ENCODE peak calls at places on chromosomes 13 and 19, in six cellular contexts. J is hepatocyte, C is cerebellum, Q is IMR-90, T is stromal cell of bone marrow, Z is AG09319. H is an unnamed sample.

GRCh38 chr19:10878253-10878652 is 6.9 kb downstream of the CARM1 start:
- DNase-seq in J (no peak), C (no peak), Q (no peak), T (no peak), Z (no peak), H (no peak)

GRCh38 chr13:42807866-42808265 is 26.5 kb downstream of the FAM216B start:
- DNase-seq in J (no peak), C (no peak), Q (peak; percentile 76), T (no peak), Z (no peak), H (no peak)

GRCh38 chr19:49860716-49861100 is 6.7 kb downstream of the PNKP start:
- DNase-seq in J (no peak), C (no peak), Q (no peak), T (no peak), Z (no peak), H (no peak)

GRCh38 chr19:41302624-41303351 is 7.2 kb upstream of the CCDC97 start:
- DNase-seq in J (no peak), C (no peak), Q (no peak), T (no peak), Z (no peak), H (no peak)

GRCh38 chr19:15672580-15673175 is at the start of gene CYP4F12:
- DNase-seq in J (peak; percentile 11), C (no peak), Q (no peak), T (no peak), Z (no peak), H (no peak)

GRCh38 chr13:57631607-57632275 is at the start of gene PCDH17:
- DNase-seq in J (peak; percentile 64), C (no peak), Q (no peak), T (no peak), Z (no peak), H (no peak)

GRCh38 chr13:110162053-110162452 is 144.9 kb downstream of the COL4A1 start:
- DNase-seq in J (no peak), C (no peak), Q (no peak), T (no peak), Z (no peak), H (no peak)

GRCh38 chr13:35987572-35988513 is 143.3 kb downstream of the DCLK1 start:
- DNase-seq in J (no peak), C (no peak), Q (no peak), T (no peak), Z (no peak), H (no peak)

GRCh38 chr13:27035892-27036235 is 135.7 kb downstream of the USP12 start:
- DNase-seq in J (no peak), C (no peak), Q (peak; percentile 56), T (no peak), Z (no peak), H (no peak)

GRCh38 chr19:13530720-13531119 is 24.4 kb upstream of the CACNA1A start:
- DNase-seq in J (no peak), C (peak; percentile 9), Q (no peak), T (no peak), Z (no peak), H (no peak)

GRCh38 chr19:3801412-3802096 is 15.4 kb upstream of the MATK start:
- DNase-seq in J (no peak), C (peak; percentile 75), Q (no peak), T (no peak), Z (no peak), H (no peak)

GRCh38 chr19:45817725-45818301 is 2.7 kb upstream of the RSPH6A start:
- DNase-seq in J (no peak), C (no peak), Q (no peak), T (no peak), Z (no peak), H (no peak)

GRCh38 chr13:24038405-24038804 is 122.1 kb upstream of the SPATA13 start:
- DNase-seq in J (no peak), C (no peak), Q (peak; percentile 72), T (no peak), Z (no peak), H (no peak)

GRCh38 chr13:85261757-85262346 is 537.4 kb downstream of the SLITRK6 start:
- DNase-seq in J (peak; percentile 20), C (no peak), Q (peak; percentile 12), T (no peak), Z (no peak), H (no peak)

GRCh38 chr19:12723383-12723642 is 419 bp downstream of the TNPO2 start:
- DNase-seq in J (no peak), C (no peak), Q (peak; percentile 12), T (no peak), Z (no peak), H (no peak)

GRCh38 chr19:49749055-49749716 is 13.9 kb downstream of the TSKS start:
- DNase-seq in J (no peak), C (peak; percentile 27), Q (peak; percentile 37), T (no peak), Z (no peak), H (no peak)

GRCh38 chr19:48968179-48968661 is 3.1 kb downstream of the FTL start:
- DNase-seq in J (no peak), C (no peak), Q (peak; percentile 49), T (no peak), Z (no peak), H (no peak)

GRCh38 chr19:2759392-2759791 is 19.6 kb upstream of the SLC39A3 start:
- DNase-seq in J (no peak), C (no peak), Q (no peak), T (no peak), Z (no peak), H (no peak)

GRCh38 chr19:15934332-15935078 is at the start of gene CYP4F11:
- DNase-seq in J (no peak), C (peak; percentile 12), Q (no peak), T (no peak), Z (no peak), H (no peak)

GRCh38 chr13:112785419-112785856 is 95.6 kb downstream of the ATP11A start:
- DNase-seq in J (no peak), C (no peak), Q (no peak), T (no peak), Z (no peak), H (no peak)

GRCh38 chr13:58376775-58377174 is 745.2 kb downstream of the PCDH17 start:
- DNase-seq in J (no peak), C (no peak), Q (no peak), T (no peak), Z (no peak), H (no peak)

GRCh38 chr13:50386527-50387123 is 371.4 kb downstream of the KCNRG start:
- DNase-seq in J (peak; percentile 34), C (no peak), Q (peak; percentile 82), T (peak; percentile 53), Z (no peak), H (peak; percentile 77)

GRCh38 chr13:49022472-49023144 is 46.9 kb downstream of the FNDC3A start:
- DNase-seq in J (no peak), C (no peak), Q (peak; percentile 36), T (no peak), Z (no peak), H (peak; percentile 15)

GRCh38 chr13:20191902-20192469 is 752 bp downstream of the GJB2 start:
- DNase-seq in J (peak; percentile 58), C (no peak), Q (no peak), T (no peak), Z (no peak), H (no peak)

GRCh38 chr13:98050041-98050466 is 92.8 kb upstream of the FARP1 start:
- DNase-seq in J (peak; percentile 29), C (no peak), Q (peak; percentile 67), T (no peak), Z (no peak), H (no peak)

H was measured in skeletal muscle cell.